ENCODE peak calls at places on chromosomes 16 and 17, in seven cellular contexts. V is ELR; R is activated T-cell treated with anti-CD3 and anti-CD28 coated beads, Interleukin-2, amount 50 U/mL, for 72 hours; C is cardiac fibroblast; G is sciatic nerve; K is left cardiac atrium; T is Right ventricle myocardium superior. L is an unnamed sample.

GRCh38 chr16:65917466-65917865 is 449.0 kb upstream of the CDH5 start:
- DNase-seq in R (no peak), V (no peak), C (no peak), G (no peak), T (no peak), K (no peak), L (no peak)

GRCh38 chr17:73944366-73944765 is 259.1 kb upstream of the RPL38 start:
- DNase-seq in T (no peak), R (no peak), K (no peak), V (no peak), C (no peak), G (no peak), L (no peak)

GRCh38 chr17:9647014-9647413 is 1.7 kb downstream of the USP43 start:
- DNase-seq in C (no peak), T (no peak), G (no peak), V (no peak), R (no peak), K (no peak), L (no peak)

GRCh38 chr17:11797803-11798202 is 199.5 kb downstream of the ZNF18 start:
- DNase-seq in G (no peak), K (no peak), V (no peak), R (no peak), C (no peak), T (no peak), L (no peak)

GRCh38 chr16:14559809-14560227 is 70.2 kb downstream of the PARN start:
- DNase-seq in K (peak), R (no peak), V (no peak), G (no peak), T (no peak), C (peak), L (no peak)

GRCh38 chr17:29760279-29760721 is 137.6 kb upstream of the CORO6 start:
- DNase-seq in R (peak), C (peak), G (no peak), T (no peak), K (no peak), V (peak), L (peak)

GRCh38 chr16:77736879-77737278 is 14.6 kb downstream of the NUDT7 start:
- DNase-seq in C (no peak), K (no peak), R (no peak), G (no peak), T (no peak), V (no peak), L (no peak)

GRCh38 chr16:588639-588888 is 1.3 kb upstream of the RAB40C start:
- DNase-seq in K (peak), T (no peak), G (peak), V (peak), C (peak), R (peak), L (peak)

GRCh38 chr17:32341141-32341856 is 674 bp downstream of the C17orf75 start:
- DNase-seq in G (no peak), T (no peak), V (peak), C (peak), R (peak), K (no peak), L (peak)

GRCh38 chr17:3544365-3544764 is 13.2 kb downstream of the TRPV3 start:
- DNase-seq in R (no peak), K (no peak), G (no peak), C (no peak), V (no peak), T (no peak), L (no peak)

GRCh38 chr17:65553009-65553645 is 8.3 kb downstream of the AXIN2 start:
- DNase-seq in K (no peak), G (no peak), C (peak), R (no peak), T (no peak), V (peak), L (no peak)

GRCh38 chr17:48472485-48473281 is 42.7 kb upstream of the SKAP1 start:
- DNase-seq in G (no peak), K (no peak), C (peak), T (no peak), R (no peak), V (peak), L (no peak)

GRCh38 chr17:51434434-51435170 is 174.3 kb downstream of the UTP18 start:
- DNase-seq in G (no peak), T (no peak), K (no peak), R (no peak), V (peak), C (no peak), L (no peak)

GRCh38 chr17:34275881-34276280 is 5.9 kb downstream of the CCL7 start:
- DNase-seq in R (no peak), K (no peak), T (no peak), C (peak), V (peak), G (no peak), L (no peak)

GRCh38 chr16:83400234-83400633 is 407.5 kb upstream of the HSBP1 start:
- DNase-seq in G (no peak), R (no peak), V (no peak), C (peak), K (no peak), T (no peak), L (no peak)

GRCh38 chr16:53515259-53515658 is 12.2 kb upstream of the AKTIP start:
- DNase-seq in C (peak), K (no peak), G (no peak), R (no peak), V (peak), T (no peak), L (no peak)

GRCh38 chr17:78596871-78597635 is 19.9 kb upstream of the DNAH17 start:
- DNase-seq in R (no peak), T (no peak), G (no peak), V (no peak), K (no peak), C (no peak), L (no peak)

GRCh38 chr16:77805403-77805802 is 17.0 kb downstream of the VAT1L start:
- DNase-seq in C (no peak), R (no peak), K (peak), T (peak), V (no peak), G (no peak), L (no peak)

GRCh38 chr17:8736362-8736761 is 8.3 kb downstream of the CCDC42 start:
- DNase-seq in R (no peak), V (no peak), K (no peak), G (no peak), T (no peak), C (no peak), L (no peak)

GRCh38 chr16:4009177-4009576 is 107.1 kb downstream of the ADCY9 start:
- DNase-seq in R (no peak), V (no peak), T (no peak), G (no peak), K (no peak), C (no peak), L (no peak)

GRCh38 chr16:10868562-10869469 is 8.2 kb upstream of the CIITA start:
- DNase-seq in G (peak), R (no peak), K (peak), T (peak), C (no peak), V (no peak), L (no peak)

GRCh38 chr17:66354981-66355380 is 52.6 kb downstream of the PRKCA start:
- DNase-seq in V (peak), R (no peak), T (no peak), C (peak), G (no peak), K (no peak), L (no peak)

GRCh38 chr16:85256190-85256739 is 144.0 kb upstream of the CIBAR2 start:
- DNase-seq in V (no peak), C (no peak), G (no peak), R (no peak), T (peak), K (no peak), L (no peak)

GRCh38 chr17:49616546-49617205 is 41.0 kb downstream of the NXPH3 start:
- DNase-seq in V (no peak), C (peak), T (peak), K (peak), G (peak), R (no peak), L (no peak)

GRCh38 chr16:27314161-27314723 is 468 bp downstream of the IL4R start:
- DNase-seq in T (peak), G (peak), R (peak), K (peak), C (peak), V (peak), L (peak)

GRCh38 chr17:773467-774319 is 8.4 kb downstream of the GLOD4 start:
- DNase-seq in G (no peak), V (no peak), R (no peak), C (no peak), K (no peak), T (no peak), L (no peak)

GRCh38 chr17:26731005-26731921 is 562.7 kb upstream of the WSB1 start:
- DNase-seq in R (no peak), G (peak), T (no peak), K (peak), V (no peak), C (no peak), L (no peak)

L was measured in effector memory CD4-positive, alpha-beta T cell.